ENCODE peak calls at places on chromosomes 12 and 14, in seven cellular contexts. One of them, this sample, is unnamed.

GRCh38 chr14:61565181-61565580 is 130.1 kb upstream of the HIF1A start:
- DNase-seq in activated T-cell treated with anti-CD3 and anti-CD28 coated beads, Interleukin-2, amount 50 U/mL, for 4 hours: no peak
- DNase-seq in GM04504: no peak
- DNase-seq in activated CD4-positive, alpha-beta T cell treated with anti-CD3 and anti-CD28 coated beads, Interleukin-2, amount 50 U/mL, for 48 hours: no peak
- DNase-seq in IMR-90: peak
- DNase-seq in NCI-H1092: no peak
- DNase-seq in RPMI8226: no peak
- DNase-seq in this sample: no peak

GRCh38 chr12:65590318-65590717 is 234.0 kb upstream of the HMGA2 start:
- DNase-seq in GM04504: no peak
- DNase-seq in activated CD4-positive, alpha-beta T cell treated with anti-CD3 and anti-CD28 coated beads, Interleukin-2, amount 50 U/mL, for 48 hours: no peak
- DNase-seq in IMR-90: no peak
- DNase-seq in RPMI8226: no peak
- DNase-seq in activated T-cell treated with anti-CD3 and anti-CD28 coated beads, Interleukin-2, amount 50 U/mL, for 4 hours: no peak
- DNase-seq in NCI-H1092: no peak
- DNase-seq in this sample: no peak

GRCh38 chr12:86712425-86712843 is 456.2 kb upstream of the MGAT4C start:
- DNase-seq in GM04504: peak
- DNase-seq in IMR-90: peak
- DNase-seq in activated CD4-positive, alpha-beta T cell treated with anti-CD3 and anti-CD28 coated beads, Interleukin-2, amount 50 U/mL, for 48 hours: no peak
- DNase-seq in NCI-H1092: no peak
- DNase-seq in RPMI8226: no peak
- DNase-seq in activated T-cell treated with anti-CD3 and anti-CD28 coated beads, Interleukin-2, amount 50 U/mL, for 4 hours: no peak
- DNase-seq in this sample: peak

GRCh38 chr12:66329941-66330340 is 27.6 kb downstream of the HELB start:
- DNase-seq in activated T-cell treated with anti-CD3 and anti-CD28 coated beads, Interleukin-2, amount 50 U/mL, for 4 hours: no peak
- DNase-seq in NCI-H1092: no peak
- DNase-seq in GM04504: no peak
- DNase-seq in IMR-90: peak
- DNase-seq in RPMI8226: no peak
- DNase-seq in activated CD4-positive, alpha-beta T cell treated with anti-CD3 and anti-CD28 coated beads, Interleukin-2, amount 50 U/mL, for 48 hours: no peak
- DNase-seq in this sample: peak

GRCh38 chr12:86931714-86932113 is 675.5 kb upstream of the MGAT4C start:
- DNase-seq in GM04504: no peak
- DNase-seq in activated T-cell treated with anti-CD3 and anti-CD28 coated beads, Interleukin-2, amount 50 U/mL, for 4 hours: no peak
- DNase-seq in IMR-90: no peak
- DNase-seq in activated CD4-positive, alpha-beta T cell treated with anti-CD3 and anti-CD28 coated beads, Interleukin-2, amount 50 U/mL, for 48 hours: no peak
- DNase-seq in RPMI8226: no peak
- DNase-seq in NCI-H1092: no peak
- DNase-seq in this sample: peak

GRCh38 chr12:66942741-66943465 is 264.0 kb upstream of the GRIP1 start:
- DNase-seq in activated T-cell treated with anti-CD3 and anti-CD28 coated beads, Interleukin-2, amount 50 U/mL, for 4 hours: no peak
- DNase-seq in NCI-H1092: no peak
- DNase-seq in RPMI8226: no peak
- DNase-seq in IMR-90: no peak
- DNase-seq in activated CD4-positive, alpha-beta T cell treated with anti-CD3 and anti-CD28 coated beads, Interleukin-2, amount 50 U/mL, for 48 hours: no peak
- DNase-seq in GM04504: no peak
- DNase-seq in this sample: no peak

GRCh38 chr14:55430024-55430690 is 10.3 kb downstream of the TBPL2 start:
- DNase-seq in activated CD4-positive, alpha-beta T cell treated with anti-CD3 and anti-CD28 coated beads, Interleukin-2, amount 50 U/mL, for 48 hours: no peak
- DNase-seq in RPMI8226: peak
- DNase-seq in activated T-cell treated with anti-CD3 and anti-CD28 coated beads, Interleukin-2, amount 50 U/mL, for 4 hours: peak
- DNase-seq in NCI-H1092: peak
- DNase-seq in IMR-90: peak
- DNase-seq in GM04504: peak
- DNase-seq in this sample: peak

GRCh38 chr12:29730481-29730880 is 53.3 kb downstream of the TMTC1 start:
- DNase-seq in activated T-cell treated with anti-CD3 and anti-CD28 coated beads, Interleukin-2, amount 50 U/mL, for 4 hours: no peak
- DNase-seq in RPMI8226: no peak
- DNase-seq in NCI-H1092: no peak
- DNase-seq in GM04504: no peak
- DNase-seq in activated CD4-positive, alpha-beta T cell treated with anti-CD3 and anti-CD28 coated beads, Interleukin-2, amount 50 U/mL, for 48 hours: no peak
- DNase-seq in IMR-90: no peak
- DNase-seq in this sample: no peak

GRCh38 chr12:39431002-39431796 is 11.7 kb downstream of the KIF21A start:
- DNase-seq in activated T-cell treated with anti-CD3 and anti-CD28 coated beads, Interleukin-2, amount 50 U/mL, for 4 hours: no peak
- DNase-seq in IMR-90: no peak
- DNase-seq in activated CD4-positive, alpha-beta T cell treated with anti-CD3 and anti-CD28 coated beads, Interleukin-2, amount 50 U/mL, for 48 hours: no peak
- DNase-seq in RPMI8226: no peak
- DNase-seq in GM04504: no peak
- DNase-seq in NCI-H1092: no peak
- DNase-seq in this sample: no peak

GRCh38 chr12:57235728-57236131 is 6.2 kb downstream of the SHMT2 start:
- DNase-seq in GM04504: no peak
- DNase-seq in IMR-90: no peak
- DNase-seq in NCI-H1092: no peak
- DNase-seq in activated CD4-positive, alpha-beta T cell treated with anti-CD3 and anti-CD28 coated beads, Interleukin-2, amount 50 U/mL, for 48 hours: no peak
- DNase-seq in activated T-cell treated with anti-CD3 and anti-CD28 coated beads, Interleukin-2, amount 50 U/mL, for 4 hours: no peak
- DNase-seq in RPMI8226: no peak
- DNase-seq in this sample: no peak

GRCh38 chr14:105475916-105476845 is 1.6 kb downstream of the CRIP2 start:
- DNase-seq in RPMI8226: no peak
- DNase-seq in NCI-H1092: no peak
- DNase-seq in GM04504: no peak
- DNase-seq in activated T-cell treated with anti-CD3 and anti-CD28 coated beads, Interleukin-2, amount 50 U/mL, for 4 hours: no peak
- DNase-seq in activated CD4-positive, alpha-beta T cell treated with anti-CD3 and anti-CD28 coated beads, Interleukin-2, amount 50 U/mL, for 48 hours: no peak
- DNase-seq in IMR-90: peak
- DNase-seq in this sample: peak

GRCh38 chr12:91367234-91367849 is 184.7 kb upstream of the DCN start:
- DNase-seq in NCI-H1092: no peak
- DNase-seq in activated T-cell treated with anti-CD3 and anti-CD28 coated beads, Interleukin-2, amount 50 U/mL, for 4 hours: no peak
- DNase-seq in activated CD4-positive, alpha-beta T cell treated with anti-CD3 and anti-CD28 coated beads, Interleukin-2, amount 50 U/mL, for 48 hours: no peak
- DNase-seq in RPMI8226: peak
- DNase-seq in GM04504: no peak
- DNase-seq in IMR-90: peak
- DNase-seq in this sample: no peak

GRCh38 chr12:81080431-81080983 is 2.6 kb downstream of the ACSS3 start:
- DNase-seq in GM04504: no peak
- DNase-seq in NCI-H1092: no peak
- DNase-seq in activated T-cell treated with anti-CD3 and anti-CD28 coated beads, Interleukin-2, amount 50 U/mL, for 4 hours: no peak
- DNase-seq in IMR-90: peak
- DNase-seq in RPMI8226: no peak
- DNase-seq in activated CD4-positive, alpha-beta T cell treated with anti-CD3 and anti-CD28 coated beads, Interleukin-2, amount 50 U/mL, for 48 hours: no peak
- DNase-seq in this sample: no peak

GRCh38 chr12:85367886-85368385 is 87.9 kb downstream of the ALX1 start:
- DNase-seq in activated CD4-positive, alpha-beta T cell treated with anti-CD3 and anti-CD28 coated beads, Interleukin-2, amount 50 U/mL, for 48 hours: no peak
- DNase-seq in IMR-90: no peak
- DNase-seq in activated T-cell treated with anti-CD3 and anti-CD28 coated beads, Interleukin-2, amount 50 U/mL, for 4 hours: no peak
- DNase-seq in NCI-H1092: no peak
- DNase-seq in GM04504: no peak
- DNase-seq in RPMI8226: no peak
- DNase-seq in this sample: no peak

GRCh38 chr12:25087596-25087995 is 107.4 kb downstream of the DNAI7 start:
- DNase-seq in IMR-90: no peak
- DNase-seq in activated T-cell treated with anti-CD3 and anti-CD28 coated beads, Interleukin-2, amount 50 U/mL, for 4 hours: no peak
- DNase-seq in activated CD4-positive, alpha-beta T cell treated with anti-CD3 and anti-CD28 coated beads, Interleukin-2, amount 50 U/mL, for 48 hours: no peak
- DNase-seq in NCI-H1092: no peak
- DNase-seq in GM04504: no peak
- DNase-seq in RPMI8226: no peak
- DNase-seq in this sample: no peak

GRCh38 chr14:69093551-69094421 is 59.1 kb downstream of the DCAF5 start:
- DNase-seq in RPMI8226: no peak
- DNase-seq in NCI-H1092: no peak
- DNase-seq in IMR-90: peak
- DNase-seq in activated T-cell treated with anti-CD3 and anti-CD28 coated beads, Interleukin-2, amount 50 U/mL, for 4 hours: no peak
- DNase-seq in activated CD4-positive, alpha-beta T cell treated with anti-CD3 and anti-CD28 coated beads, Interleukin-2, amount 50 U/mL, for 48 hours: no peak
- DNase-seq in GM04504: no peak
- DNase-seq in this sample: peak

GRCh38 chr12:13173537-13173936 is 23.0 kb upstream of the EMP1 start:
- DNase-seq in activated T-cell treated with anti-CD3 and anti-CD28 coated beads, Interleukin-2, amount 50 U/mL, for 4 hours: no peak
- DNase-seq in NCI-H1092: no peak
- DNase-seq in RPMI8226: no peak
- DNase-seq in activated CD4-positive, alpha-beta T cell treated with anti-CD3 and anti-CD28 coated beads, Interleukin-2, amount 50 U/mL, for 48 hours: peak
- DNase-seq in GM04504: peak
- DNase-seq in IMR-90: peak
- DNase-seq in this sample: peak

GRCh38 chr12:3273409-3273853 is 196.3 kb downstream of the TSPAN9 start:
- DNase-seq in activated CD4-positive, alpha-beta T cell treated with anti-CD3 and anti-CD28 coated beads, Interleukin-2, amount 50 U/mL, for 48 hours: no peak
- DNase-seq in NCI-H1092: no peak
- DNase-seq in GM04504: no peak
- DNase-seq in activated T-cell treated with anti-CD3 and anti-CD28 coated beads, Interleukin-2, amount 50 U/mL, for 4 hours: no peak
- DNase-seq in IMR-90: peak
- DNase-seq in RPMI8226: no peak
- DNase-seq in this sample: peak

GRCh38 chr14:52706724-52707706 is at the start of gene PSMC6:
- DNase-seq in NCI-H1092: peak
- DNase-seq in activated T-cell treated with anti-CD3 and anti-CD28 coated beads, Interleukin-2, amount 50 U/mL, for 4 hours: peak
- DNase-seq in IMR-90: peak
- DNase-seq in GM04504: peak
- DNase-seq in RPMI8226: peak
- DNase-seq in activated CD4-positive, alpha-beta T cell treated with anti-CD3 and anti-CD28 coated beads, Interleukin-2, amount 50 U/mL, for 48 hours: peak
- DNase-seq in this sample: peak

GRCh38 chr12:26445909-26446308 is 250.5 kb downstream of the SSPN start:
- DNase-seq in RPMI8226: no peak
- DNase-seq in GM04504: no peak
- DNase-seq in IMR-90: no peak
- DNase-seq in activated CD4-positive, alpha-beta T cell treated with anti-CD3 and anti-CD28 coated beads, Interleukin-2, amount 50 U/mL, for 48 hours: no peak
- DNase-seq in activated T-cell treated with anti-CD3 and anti-CD28 coated beads, Interleukin-2, amount 50 U/mL, for 4 hours: no peak
- DNase-seq in NCI-H1092: no peak
- DNase-seq in this sample: no peak

GRCh38 chr12:122413516-122414404 is 8.7 kb downstream of the CLIP1 start:
- DNase-seq in IMR-90: no peak
- DNase-seq in NCI-H1092: no peak
- DNase-seq in GM04504: no peak
- DNase-seq in RPMI8226: no peak
- DNase-seq in activated T-cell treated with anti-CD3 and anti-CD28 coated beads, Interleukin-2, amount 50 U/mL, for 4 hours: no peak
- DNase-seq in activated CD4-positive, alpha-beta T cell treated with anti-CD3 and anti-CD28 coated beads, Interleukin-2, amount 50 U/mL, for 48 hours: no peak
- DNase-seq in this sample: no peak

GRCh38 chr14:22824711-22825359 is 4.9 kb upstream of the MRPL52 start:
- DNase-seq in IMR-90: peak
- DNase-seq in NCI-H1092: no peak
- DNase-seq in RPMI8226: peak
- DNase-seq in activated CD4-positive, alpha-beta T cell treated with anti-CD3 and anti-CD28 coated beads, Interleukin-2, amount 50 U/mL, for 48 hours: no peak
- DNase-seq in activated T-cell treated with anti-CD3 and anti-CD28 coated beads, Interleukin-2, amount 50 U/mL, for 4 hours: no peak
- DNase-seq in GM04504: peak
- DNase-seq in this sample: peak

This sample was measured in mammary epithelial cell.